ENCODE peak calls at places on chromosomes 4 and X, in six cellular contexts. One of them, this sample, is unnamed. For H3K9me3, the result is how much of the 10 kb centered on the place peaks cover.

GRCh38 chr4:1833307-1834046 is 22.5 kb downstream of the LETM1 start:
- DNase-seq in body of pancreas: no peak
- DNase-seq in ovary: no peak
- DNase-seq in stomach: no peak
- DNase-seq in adrenal gland: no peak
- DNase-seq in uterus: no peak
- DNase-seq in this sample: no peak

GRCh38 chrX:18889346-18889745 is 94.6 kb downstream of the PHKA2 start:
- DNase-seq in body of pancreas: no peak
- DNase-seq in ovary: no peak
- DNase-seq in stomach: no peak
- DNase-seq in adrenal gland: no peak
- DNase-seq in uterus: no peak
- DNase-seq in this sample: no peak

GRCh38 chrX:27968891-27969290 is 12.4 kb downstream of the DCAF8L1 start:
- DNase-seq in body of pancreas: no peak
- DNase-seq in ovary: no peak
- DNase-seq in stomach: no peak
- DNase-seq in adrenal gland: no peak
- DNase-seq in uterus: no peak
- DNase-seq in this sample: no peak

GRCh38 chrX:54807524-54808108 is at the start of gene MAGED2:
- DNase-seq in body of pancreas: peak
- DNase-seq in ovary: peak
- DNase-seq in stomach: no peak
- DNase-seq in adrenal gland: peak
- DNase-seq in uterus: peak
- DNase-seq in this sample: no peak

GRCh38 chr4:56410247-56410646 is 23.0 kb upstream of the AASDH start:
- DNase-seq in body of pancreas: peak
- DNase-seq in ovary: no peak
- DNase-seq in stomach: peak
- DNase-seq in adrenal gland: peak
- DNase-seq in uterus: peak
- DNase-seq in this sample: no peak

GRCh38 chr4:11312389-11312788 is 116.3 kb downstream of the HS3ST1 start:
- DNase-seq in body of pancreas: no peak
- DNase-seq in ovary: no peak
- DNase-seq in stomach: no peak
- DNase-seq in adrenal gland: no peak
- DNase-seq in uterus: no peak
- DNase-seq in this sample: no peak

GRCh38 chr4:133775881-133776280 is 425.7 kb downstream of the PABPC4L start:
- DNase-seq in body of pancreas: no peak
- DNase-seq in ovary: no peak
- DNase-seq in stomach: no peak
- DNase-seq in adrenal gland: no peak
- DNase-seq in uterus: no peak
- DNase-seq in this sample: no peak

GRCh38 chr4:14375816-14376215 is 626.5 kb upstream of the CPEB2 start:
- DNase-seq in body of pancreas: no peak
- DNase-seq in ovary: no peak
- DNase-seq in stomach: no peak
- DNase-seq in adrenal gland: no peak
- DNase-seq in uterus: no peak
- DNase-seq in this sample: no peak

GRCh38 chrX:21655901-21656586 is 2.1 kb downstream of the KLHL34 start:
- DNase-seq in body of pancreas: no peak
- DNase-seq in ovary: no peak
- DNase-seq in stomach: no peak
- DNase-seq in adrenal gland: no peak
- DNase-seq in uterus: no peak
- DNase-seq in this sample: no peak

GRCh38 chr4:106160560-106160959 is 155.4 kb downstream of the TBCK start:
- DNase-seq in body of pancreas: no peak
- DNase-seq in ovary: no peak
- DNase-seq in stomach: no peak
- DNase-seq in adrenal gland: no peak
- DNase-seq in uterus: no peak
- DNase-seq in this sample: no peak

GRCh38 chr4:72846280-72847111 is 223.0 kb downstream of the COX18 start:
- DNase-seq in body of pancreas: no peak
- DNase-seq in ovary: no peak
- DNase-seq in stomach: no peak
- DNase-seq in adrenal gland: no peak
- DNase-seq in uterus: no peak
- DNase-seq in this sample: no peak

GRCh38 chr4:48093949-48094550 is 40.0 kb downstream of the TXK start:
- DNase-seq in body of pancreas: peak
- DNase-seq in ovary: no peak
- DNase-seq in stomach: no peak
- DNase-seq in adrenal gland: peak
- DNase-seq in uterus: no peak
- DNase-seq in this sample: no peak

GRCh38 chrX:149937881-149938426 is 337 bp downstream of the EOLA2 start:
- DNase-seq in body of pancreas: peak
- DNase-seq in ovary: no peak
- DNase-seq in stomach: no peak
- DNase-seq in adrenal gland: peak
- DNase-seq in uterus: peak
- DNase-seq in this sample: no peak

GRCh38 chr4:101981756-101982155 is 191.2 kb downstream of the BANK1 start:
- DNase-seq in body of pancreas: no peak
- DNase-seq in ovary: no peak
- DNase-seq in stomach: no peak
- DNase-seq in adrenal gland: no peak
- DNase-seq in uterus: no peak
- DNase-seq in this sample: no peak

GRCh38 chrX:2423293-2423692 is 77.5 kb downstream of the DHRSX start:
- DNase-seq in body of pancreas: no peak
- DNase-seq in ovary: no peak
- DNase-seq in stomach: no peak
- DNase-seq in adrenal gland: no peak
- DNase-seq in uterus: no peak
- DNase-seq in this sample: no peak

GRCh38 chr4:181909368-181909767 is 333.8 kb upstream of the TENM3 start:
- DNase-seq in body of pancreas: no peak
- DNase-seq in ovary: no peak
- DNase-seq in stomach: no peak
- DNase-seq in adrenal gland: no peak
- DNase-seq in uterus: no peak
- DNase-seq in this sample: no peak

GRCh38 chr4:159390648-159391047 is 287.8 kb downstream of the RAPGEF2 start:
- DNase-seq in body of pancreas: no peak
- DNase-seq in ovary: no peak
- DNase-seq in stomach: no peak
- DNase-seq in adrenal gland: no peak
- DNase-seq in uterus: no peak
- DNase-seq in this sample: no peak

GRCh38 chr4:20288846-20289512 is 37.3 kb downstream of the SLIT2 start:
- DNase-seq in body of pancreas: no peak
- DNase-seq in ovary: no peak
- DNase-seq in stomach: no peak
- DNase-seq in adrenal gland: no peak
- DNase-seq in uterus: no peak
- DNase-seq in this sample: no peak

GRCh38 chr4:184255361-184255760 is 37.7 kb upstream of the ENPP6 start:
- DNase-seq in body of pancreas: no peak
- DNase-seq in ovary: no peak
- DNase-seq in stomach: no peak
- DNase-seq in adrenal gland: no peak
- DNase-seq in uterus: no peak
- DNase-seq in this sample: no peak

GRCh38 chr4:184250795-184251679 is 33.4 kb upstream of the ENPP6 start:
- DNase-seq in body of pancreas: no peak
- DNase-seq in ovary: no peak
- DNase-seq in stomach: no peak
- DNase-seq in adrenal gland: no peak
- DNase-seq in uterus: no peak
- DNase-seq in this sample: no peak

GRCh38 chr4:184251680-184252000 is 34.0 kb upstream of the ENPP6 start:
- DNase-seq in body of pancreas: no peak
- DNase-seq in ovary: no peak
- DNase-seq in stomach: no peak
- DNase-seq in adrenal gland: no peak
- DNase-seq in uterus: no peak
- DNase-seq in this sample: no peak

GRCh38 chr4:184252136-184253071 is 34.7 kb upstream of the ENPP6 start:
- DNase-seq in body of pancreas: no peak
- DNase-seq in ovary: no peak
- DNase-seq in stomach: no peak
- DNase-seq in adrenal gland: no peak
- DNase-seq in uterus: no peak
- DNase-seq in this sample: no peak

GRCh38 chr4:184253072-184253420 is 35.4 kb upstream of the ENPP6 start:
- DNase-seq in body of pancreas: no peak
- DNase-seq in ovary: no peak
- DNase-seq in stomach: no peak
- DNase-seq in adrenal gland: no peak
- DNase-seq in uterus: no peak
- DNase-seq in this sample: no peak
- TF ChIP-seq POLR2A in body of pancreas: no peak
- TF ChIP-seq POLR2A in ovary: no peak
- TF ChIP-seq POLR2A in stomach: no peak
- TF ChIP-seq POLR2A in adrenal gland: no peak
- TF ChIP-seq POLR2A in uterus: no peak
- TF ChIP-seq POLR2A in this sample: no peak

DNA sequence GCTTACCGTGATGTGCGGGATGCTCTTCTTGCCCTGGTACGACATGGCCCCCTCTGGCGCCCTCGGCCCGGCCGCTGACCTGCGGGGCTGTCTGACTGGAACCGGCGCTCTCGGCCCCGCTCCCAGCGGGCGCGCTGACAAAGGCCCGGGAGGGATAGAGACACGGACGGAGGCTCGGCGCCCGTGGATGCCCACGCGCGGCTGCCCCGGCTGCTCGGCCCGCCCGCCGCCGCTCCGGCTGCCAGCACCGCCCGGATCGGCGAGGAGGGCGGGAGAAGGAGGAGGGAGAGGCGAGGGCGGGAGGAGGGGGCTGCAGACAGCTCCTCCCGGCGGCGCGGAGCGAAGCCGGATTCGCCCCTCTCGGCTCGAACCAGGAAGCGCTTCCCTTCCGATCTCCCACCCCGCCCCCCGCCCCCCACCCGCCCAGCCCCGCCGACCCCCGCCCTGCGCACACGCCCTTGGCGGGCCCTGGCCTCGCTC is 4.6 kb downstream of the CRMP1 start:
- DNase-seq in body of pancreas: no peak
- DNase-seq in ovary: no peak
- DNase-seq in stomach: no peak
- DNase-seq in adrenal gland: no peak
- DNase-seq in uterus: no peak
- DNase-seq in this sample: no peak
- H3K4me3 ChIP-seq in body of pancreas: no peak
- H3K4me3 ChIP-seq in ovary: peak
- H3K4me3 ChIP-seq in stomach: peak
- H3K4me3 ChIP-seq in adrenal gland: no peak
- H3K4me3 ChIP-seq in uterus: peak
- H3K4me3 ChIP-seq in this sample: no peak

GRCh38 chr4:114151-114550 is 10.2 kb upstream of the ZNF718 start:
- DNase-seq in body of pancreas: no peak
- DNase-seq in ovary: no peak
- DNase-seq in stomach: no peak
- DNase-seq in adrenal gland: no peak
- DNase-seq in uterus: no peak
- DNase-seq in this sample: no peak
- H3K9me3 ChIP-seq in body of pancreas: under half
- H3K9me3 ChIP-seq in ovary: under half
- H3K9me3 ChIP-seq in stomach: under half
- H3K9me3 ChIP-seq in adrenal gland: under half
- H3K9me3 ChIP-seq in uterus: under half
- H3K9me3 ChIP-seq in this sample: under half

DNA sequence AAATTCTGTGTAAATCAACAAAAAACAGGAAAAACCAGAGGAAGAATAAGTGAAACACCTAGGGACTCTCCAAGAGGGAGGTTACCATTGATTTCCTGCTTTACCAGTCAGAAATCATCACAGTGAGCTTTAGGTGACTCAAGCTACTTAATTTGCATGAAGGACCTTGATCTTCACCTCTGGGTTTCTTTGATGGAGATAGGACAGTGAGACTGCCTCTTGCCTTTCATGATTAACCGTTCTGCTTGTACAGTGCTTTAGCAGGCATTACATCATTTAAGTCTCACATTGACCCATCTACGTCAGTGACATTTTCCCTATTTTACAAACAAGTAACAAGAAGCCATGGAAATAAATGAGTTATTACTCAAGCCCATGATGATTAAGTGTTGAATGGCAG is 3.4 kb upstream of the GK start:
- DNase-seq in body of pancreas: no peak
- DNase-seq in ovary: no peak
- DNase-seq in stomach: no peak
- DNase-seq in adrenal gland: no peak
- DNase-seq in uterus: no peak
- DNase-seq in this sample: no peak
- TF ChIP-seq POLR2A in body of pancreas: no peak
- TF ChIP-seq POLR2A in ovary: no peak
- TF ChIP-seq POLR2A in stomach: no peak
- TF ChIP-seq POLR2A in adrenal gland: no peak
- TF ChIP-seq POLR2A in uterus: no peak
- TF ChIP-seq POLR2A in this sample: no peak

GRCh38 chrX:87518504-87518903 is 902 bp downstream of the KLHL4 start:
- DNase-seq in body of pancreas: no peak
- DNase-seq in ovary: no peak
- DNase-seq in stomach: no peak
- DNase-seq in adrenal gland: no peak
- DNase-seq in uterus: no peak
- DNase-seq in this sample: no peak
- H3K4me3 ChIP-seq in body of pancreas: no peak
- H3K4me3 ChIP-seq in ovary: peak
- H3K4me3 ChIP-seq in stomach: no peak
- H3K4me3 ChIP-seq in adrenal gland: no peak
- H3K4me3 ChIP-seq in uterus: peak
- H3K4me3 ChIP-seq in this sample: no peak

DNA sequence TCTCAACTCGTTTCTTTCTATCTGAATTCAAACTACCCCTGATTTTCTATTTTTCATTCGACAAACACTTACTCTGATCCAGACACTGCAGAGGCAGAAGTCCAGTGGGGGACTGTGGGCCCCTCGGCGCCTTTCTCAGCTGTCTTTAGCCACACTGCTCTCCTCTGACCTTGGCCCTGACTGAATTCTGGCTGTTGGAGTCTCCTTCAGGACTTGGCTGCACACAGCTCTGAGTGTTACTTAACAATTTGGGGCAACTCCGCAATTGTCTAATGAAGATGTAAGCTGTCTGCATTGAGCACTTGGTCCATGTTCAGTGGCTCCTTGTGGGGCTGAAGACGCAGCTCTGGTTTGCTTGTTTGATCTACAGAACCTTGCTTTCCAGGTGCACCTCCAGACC is 57.3 kb upstream of the ACSL1 start:
- DNase-seq in body of pancreas: no peak
- DNase-seq in ovary: no peak
- DNase-seq in stomach: no peak
- DNase-seq in adrenal gland: no peak
- DNase-seq in uterus: no peak
- DNase-seq in this sample: no peak
- H3K9me3 ChIP-seq in body of pancreas: under half
- H3K9me3 ChIP-seq in ovary: under half
- H3K9me3 ChIP-seq in stomach: under half
- H3K9me3 ChIP-seq in adrenal gland: under half
- H3K9me3 ChIP-seq in uterus: under half
- H3K9me3 ChIP-seq in this sample: under half

This sample was measured in gastrocnemius medialis.